ENCODE peak calls at places on chromosomes 16 and 17, in five cellular contexts. E, Z, A, N and I are unnamed samples.

GRCh38 chr16:89193576-89194293 is 6.6 kb downstream of the SLC22A31 start:
- DNase-seq in A (no peak), E (no peak), N (no peak), Z (no peak), I (peak)

GRCh38 chr17:45149669-45150603 is 1.7 kb downstream of the HEXIM1 start:
- DNase-seq in E (peak), Z (peak), A (peak), N (no peak), I (peak)

GRCh38 chr16:14088155-14088753 is 17.1 kb downstream of the MRTFB start:
- DNase-seq in N (no peak), E (no peak), Z (no peak), A (peak), I (no peak)

GRCh38 chr17:299546-299945 is 53.1 kb downstream of the RPH3AL start:
- DNase-seq in N (no peak), E (no peak), Z (no peak), A (no peak), I (no peak)

GRCh38 chr16:57720142-57720575 is 15.4 kb upstream of the KATNB1 start:
- DNase-seq in A (peak), N (peak), Z (peak), E (peak), I (peak)

GRCh38 chr17:77200711-77201110 is 59.9 kb downstream of the SEC14L1 start:
- DNase-seq in E (no peak), N (no peak), Z (no peak), A (peak), I (no peak)

GRCh38 chr17:22278302-22279275 is 586.3 kb downstream of the KCNJ18 start:
- DNase-seq in Z (no peak), E (no peak), N (no peak), A (no peak), I (no peak)

GRCh38 chr17:8944083-8944482 is 21.4 kb downstream of the PIK3R5 start:
- DNase-seq in E (no peak), N (no peak), A (no peak), Z (no peak), I (no peak)

GRCh38 chr16:1366712-1367299 is 15.1 kb downstream of the GNPTG start:
- DNase-seq in A (no peak), N (no peak), E (no peak), Z (no peak), I (no peak)

GRCh38 chr16:68774982-68775381 is 37.9 kb downstream of the CDH1 start:
- DNase-seq in E (no peak), Z (no peak), A (no peak), N (no peak), I (no peak)

GRCh38 chr17:31318298-31319190 is 2.9 kb downstream of the EVI2A start:
- DNase-seq in A (peak), N (peak), E (no peak), Z (peak), I (no peak)

GRCh38 chr16:53154513-53154912 is 99.7 kb downstream of the CHD9 start:
- DNase-seq in A (no peak), Z (no peak), E (peak), N (no peak), I (peak)

GRCh38 chr16:53515259-53515658 is 12.2 kb upstream of the AKTIP start:
- DNase-seq in E (no peak), N (no peak), Z (no peak), A (peak), I (no peak)

GRCh38 chr17:21215935-21216334 is 2.0 kb upstream of the TMEM11 start:
- DNase-seq in Z (peak), A (peak), E (no peak), N (no peak), I (no peak)

GRCh38 chr16:69064164-69064563 is 41.3 kb upstream of the HAS3 start:
- DNase-seq in N (no peak), E (no peak), A (no peak), Z (no peak), I (no peak)

DNA sequence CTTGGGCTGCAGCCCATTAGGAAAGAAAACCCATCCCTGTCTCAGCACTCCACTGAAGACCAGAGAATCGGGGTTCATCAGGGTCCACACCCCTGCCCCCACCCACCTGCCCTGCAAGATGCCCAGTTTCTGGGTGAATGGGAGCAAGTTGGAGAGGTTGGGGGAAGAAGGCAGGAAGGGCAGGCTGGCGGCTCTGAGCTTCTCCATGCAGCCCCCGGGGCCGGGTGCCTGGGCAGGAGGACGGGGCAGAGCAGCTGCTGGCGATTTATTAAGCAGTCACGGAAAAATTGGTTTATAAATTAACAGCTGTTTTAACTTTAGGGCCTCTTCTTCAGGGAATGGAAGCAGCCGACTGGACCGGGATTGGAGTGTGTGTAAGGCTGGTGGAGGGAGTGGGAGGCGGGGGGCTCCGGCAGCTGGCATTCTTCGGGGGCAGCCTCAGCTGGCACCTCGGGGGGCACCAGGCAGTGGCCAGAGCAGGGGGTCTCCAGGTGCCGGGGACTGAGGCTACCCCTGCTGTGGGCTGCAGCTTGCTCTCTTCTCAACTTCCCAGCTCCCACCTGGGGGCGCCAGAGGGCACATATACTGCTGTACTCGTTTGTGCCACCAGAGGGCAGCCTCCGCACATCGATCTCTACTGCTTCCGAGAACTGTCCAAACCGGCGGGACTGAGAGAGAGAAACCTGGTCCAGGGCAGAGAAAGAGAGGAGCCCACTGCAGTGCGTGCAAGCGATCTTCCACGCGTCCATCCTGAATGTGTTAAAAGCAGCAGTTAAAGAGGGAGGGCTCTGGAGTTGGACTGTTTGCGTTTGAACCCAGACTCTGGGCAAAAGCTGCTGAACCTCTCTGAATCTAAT is 5.0 kb upstream of the PPP1R1B start:
- DNase-seq in N (peak), E (peak), Z (peak), A (peak), I (peak)
- H3K4me3 ChIP-seq in N (no peak), E (no peak), Z (no peak), A (no peak), I (peak)

DNA sequence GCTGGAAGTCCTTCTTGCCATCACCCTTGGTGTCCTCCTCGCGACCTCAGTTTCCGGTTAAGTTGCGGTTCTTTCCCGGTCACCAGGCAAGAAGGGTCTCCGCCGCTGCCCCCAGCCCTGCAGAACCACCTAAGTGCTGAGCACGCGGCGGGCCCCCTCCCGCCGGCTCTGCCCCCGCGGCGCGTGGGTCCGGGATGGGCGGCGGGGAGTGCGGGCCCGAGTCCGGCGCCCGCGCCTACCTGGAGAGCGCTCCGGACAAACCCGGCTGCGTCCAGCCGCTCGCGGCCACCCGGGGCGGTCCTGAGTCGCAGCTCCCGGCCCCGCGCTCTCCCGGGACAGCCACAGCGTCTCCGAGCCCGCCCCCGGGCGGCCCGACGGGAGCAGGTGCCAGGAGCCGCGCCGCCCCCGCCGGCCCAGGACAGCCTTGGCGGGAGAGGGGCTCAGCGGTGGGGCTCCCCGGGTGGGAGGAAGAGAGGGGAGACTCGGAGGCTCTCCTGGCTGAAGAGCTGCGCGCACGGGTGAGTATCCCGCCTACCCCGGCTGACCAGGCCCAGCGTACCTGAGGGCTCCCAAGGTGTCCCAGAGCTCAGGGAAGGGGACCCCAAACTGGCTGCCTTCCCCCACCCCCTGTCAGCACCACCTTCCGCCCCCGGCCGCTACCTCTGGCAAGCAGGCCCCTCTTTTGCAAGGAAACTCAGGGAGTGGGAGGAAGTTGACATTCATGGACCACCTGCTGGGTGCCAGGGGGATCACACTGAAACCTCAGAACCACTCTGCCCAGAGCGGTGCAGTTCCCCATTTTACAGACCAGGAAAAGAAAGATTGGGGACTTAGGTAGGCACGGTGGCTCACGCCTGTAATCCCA is 22.2 kb upstream of the C17orf113 start:
- DNase-seq in N (no peak), E (peak), Z (no peak), A (no peak), I (peak)
- TF ChIP-seq CTCF in N (no peak), E (peak), Z (no peak), A (no peak), I (peak)

GRCh38 chr17:3893003-3893719 is at the start of gene CAMKK1:
- DNase-seq in N (no peak), A (peak), Z (peak), E (peak), I (peak)

GRCh38 chr17:3892095-3892998 is 506 bp downstream of the CAMKK1 start:
- DNase-seq in N (no peak), E (peak), Z (peak), A (peak), I (peak)

GRCh38 chr17:3890893-3891219 is 2.0 kb downstream of the CAMKK1 start:
- DNase-seq in A (no peak), N (no peak), Z (no peak), E (peak), I (no peak)

GRCh38 chr17:3890082-3890892 is 2.6 kb downstream of the CAMKK1 start:
- DNase-seq in A (peak), E (peak), N (no peak), Z (peak), I (peak)

DNA sequence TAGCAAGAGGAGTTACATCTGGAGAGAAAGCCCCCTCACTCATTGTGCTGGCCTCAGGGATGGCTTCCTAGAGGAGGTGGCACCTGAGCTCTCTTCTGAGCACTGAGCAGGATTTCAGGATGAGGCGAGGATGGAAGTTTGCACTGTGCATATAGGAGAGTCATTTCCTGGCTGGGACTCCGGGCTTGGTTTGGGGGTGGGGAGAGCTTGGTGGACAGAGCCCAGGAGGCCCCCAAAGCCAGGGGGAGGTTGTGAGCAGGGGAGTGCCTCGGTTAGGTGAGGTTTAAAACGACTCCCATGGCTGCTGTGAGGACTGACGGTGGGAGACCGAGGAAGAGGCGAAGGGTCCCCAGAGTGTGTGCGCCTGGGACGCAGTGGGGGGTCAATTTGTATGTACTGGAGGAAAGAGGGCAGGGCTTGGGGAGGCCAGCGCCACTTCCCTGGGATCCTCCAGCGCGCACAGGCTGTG is 1.2 kb downstream of the CAMKK1 start:
- DNase-seq in N (no peak), Z (no peak), A (no peak), E (no peak), I (no peak)
- H3K4me3 ChIP-seq in N (peak), Z (peak), A (peak), E (peak), I (peak)

GRCh38 chr17:67657596-67657995 is 60.1 kb upstream of the NOL11 start:
- DNase-seq in E (no peak), N (no peak), Z (no peak), A (no peak), I (no peak)

GRCh38 chr17:67658265-67658664 is 59.5 kb upstream of the NOL11 start:
- DNase-seq in A (no peak), Z (no peak), E (no peak), N (no peak), I (no peak)

GRCh38 chr17:67656494-67657203 is 61.1 kb upstream of the NOL11 start:
- DNase-seq in N (no peak), Z (no peak), E (peak), A (no peak), I (no peak)

GRCh38 chr17:67655478-67656148 is 62.1 kb upstream of the NOL11 start:
- DNase-seq in A (no peak), N (no peak), E (peak), Z (no peak), I (no peak)

DNA sequence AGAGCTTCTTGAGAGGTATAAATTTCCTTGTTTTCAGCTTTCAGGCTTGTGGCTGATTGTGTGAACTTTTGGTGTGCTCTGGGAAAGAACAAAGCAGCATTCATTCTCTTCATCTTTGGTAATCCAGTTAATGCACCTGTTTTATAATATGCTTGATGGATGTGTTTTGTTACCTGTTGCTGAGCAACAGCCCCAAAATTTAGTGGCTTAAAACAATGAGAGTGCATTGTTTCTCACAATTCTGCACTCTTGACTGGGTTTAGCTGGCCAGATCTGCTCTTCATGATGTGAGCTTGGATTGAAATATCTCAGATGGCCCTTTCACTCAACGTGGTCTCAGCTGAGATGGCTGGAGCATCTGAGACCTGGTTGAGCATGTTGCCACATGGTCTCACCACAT is 58.7 kb upstream of the NOL11 start:
- DNase-seq in A (no peak), E (no peak), N (no peak), Z (no peak), I (no peak)
- TF ChIP-seq CTCF in A (no peak), E (no peak), N (no peak), Z (no peak), I (no peak)

DNA sequence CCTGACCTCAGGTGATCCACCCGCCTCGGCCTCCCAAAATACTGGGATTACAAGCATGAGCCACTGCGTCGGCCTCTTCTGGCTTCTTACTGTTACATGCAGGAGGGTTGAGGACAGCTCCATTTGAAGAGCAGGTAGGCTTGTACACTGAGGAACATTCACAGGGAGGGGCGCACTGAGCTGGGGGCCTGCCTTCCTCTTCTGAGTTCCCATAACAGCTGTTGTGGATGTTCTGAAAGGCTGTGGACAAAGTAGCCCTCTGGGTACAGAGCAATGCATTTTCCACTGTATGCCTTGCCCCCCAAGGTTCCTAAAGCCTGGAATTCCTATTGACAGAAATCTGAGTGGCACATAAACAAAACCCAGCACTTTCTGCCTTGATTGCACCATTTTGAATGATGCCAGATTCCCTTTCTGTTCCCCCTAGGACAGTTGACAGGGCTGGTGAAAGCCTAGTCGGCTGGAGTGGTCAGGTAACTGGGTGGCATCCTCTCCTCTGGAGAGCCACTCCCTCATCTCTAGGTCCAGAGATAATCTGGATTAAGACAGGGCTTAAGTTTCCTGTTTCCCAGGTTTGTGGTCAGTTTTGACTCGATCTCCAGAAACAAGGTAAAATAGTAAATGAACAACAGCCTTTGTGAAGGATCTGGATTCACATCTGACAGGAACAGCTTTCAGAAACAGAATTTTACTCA is 1.4 kb upstream of the CDK5R1 start:
- DNase-seq in N (no peak), Z (no peak), A (no peak), E (peak), I (no peak)
- H3K4me3 ChIP-seq in N (no peak), Z (no peak), A (no peak), E (peak), I (no peak)

DNA sequence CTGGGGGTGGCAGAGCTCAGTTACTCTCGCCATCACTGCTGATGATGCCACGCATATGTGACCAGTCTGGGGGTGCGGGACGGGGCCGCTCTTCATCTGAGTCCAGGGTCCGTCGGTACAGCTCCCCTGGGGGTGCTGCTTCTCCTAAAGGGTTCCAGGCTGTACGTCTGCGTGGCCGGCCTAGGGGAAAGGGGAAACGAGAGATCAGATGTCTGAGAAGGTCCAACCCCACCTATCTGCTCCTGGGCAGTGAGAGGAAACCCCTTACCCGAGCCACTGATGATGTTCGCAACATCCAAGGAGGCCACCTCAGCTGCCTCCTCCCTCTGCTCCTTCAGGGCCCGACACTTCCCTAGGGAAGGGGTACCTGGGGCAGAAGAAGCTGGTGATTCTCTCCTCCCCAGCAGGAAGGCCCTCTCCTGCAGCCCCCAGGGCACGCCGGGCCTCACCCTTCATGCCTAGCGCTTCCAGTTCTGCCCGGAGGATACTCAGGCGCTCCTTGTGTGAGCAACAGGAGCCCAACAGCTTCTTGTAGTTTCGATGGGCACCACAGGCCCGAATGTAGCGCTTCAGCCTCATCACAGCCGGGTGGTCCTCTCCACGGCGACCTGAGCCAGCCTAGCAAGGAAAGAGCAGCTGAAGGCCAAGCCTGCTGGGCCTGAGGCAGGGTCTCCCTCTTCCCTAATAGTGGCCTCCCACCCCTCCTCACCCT is 2.1 kb downstream of the HIRIP3 start:
- DNase-seq in A (no peak), Z (no peak), N (no peak), E (no peak), I (no peak)
- TF ChIP-seq CTCF in A (no peak), Z (no peak), N (no peak), E (no peak), I (no peak)

GRCh38 chr16:22006636-22007035 is 1.3 kb upstream of the MOSMO start:
- DNase-seq in N (no peak), E (no peak), Z (no peak), A (no peak), I (no peak)
- H3K4me3 ChIP-seq in N (no peak), E (no peak), Z (no peak), A (no peak), I (peak)

GRCh38 chr16:67661101-67661661 is 421 bp downstream of the PARD6A start:
- DNase-seq in N (no peak), E (no peak), Z (peak), A (peak), I (peak)

GRCh38 chr16:67659675-67660563 is at the start of gene ACD:
- DNase-seq in Z (peak), A (peak), N (no peak), E (peak), I (peak)

GRCh38 chr16:67661864-67662652 is 1.3 kb downstream of the PARD6A start:
- DNase-seq in A (no peak), E (no peak), N (no peak), Z (no peak), I (peak)

GRCh38 chr16:67658849-67659674 is 998 bp downstream of the ACD start:
- DNase-seq in Z (no peak), E (no peak), N (no peak), A (no peak), I (no peak)

DNA sequence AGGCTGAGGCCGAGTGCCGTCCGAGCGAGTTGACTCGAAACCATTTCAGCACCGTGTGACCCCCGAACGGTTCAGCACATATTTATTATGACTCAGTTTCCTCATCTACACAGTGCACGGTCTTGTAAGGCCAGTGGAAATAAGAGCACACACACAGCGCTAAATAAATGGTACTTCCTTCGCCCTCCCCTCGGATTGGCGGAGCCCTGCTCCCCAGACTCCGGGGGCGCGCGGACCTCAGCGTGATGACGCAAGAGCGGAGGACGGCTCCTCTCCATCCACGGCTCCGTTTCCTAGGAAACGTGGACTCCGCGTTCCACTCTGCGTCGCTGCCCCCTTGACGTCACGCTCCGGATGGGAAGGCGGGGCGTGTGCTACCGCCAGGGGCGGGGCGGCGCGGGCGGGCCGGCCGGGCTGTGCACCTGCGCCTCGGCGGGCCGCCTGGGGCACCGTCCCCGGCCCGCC is at the start of gene PARD6A:
- DNase-seq in E (peak), N (peak), Z (peak), A (peak), I (peak)
- TF ChIP-seq CTCF in E (no peak), N (no peak), Z (no peak), A (no peak), I (no peak)